ENCODE peak calls at places on chromosomes 11 and 22, in eight cellular contexts. R is OCI-LY7; H is GOT3; A is activated T-cell treated with anti-CD3 and anti-CD28 coated beads for 1 hour; G is NCI-H1092; E is activated CD4-positive, alpha-beta T cell treated with anti-CD3 and anti-CD28 coated beads for 36 hours; J is left colon; B is CD8-positive, alpha-beta memory T cell. L is an unnamed sample.

GRCh38 chr11:67667490-67668190 is 6.8 kb downstream of the ALDH3B2 start:
- DNase-seq in R (peak; percentile 97), H (no peak), A (no peak), G (no peak), E (no peak), J (no peak), B (no peak), L (no peak)

GRCh38 chr11:74819400-74819799 is 70.8 kb downstream of the RNF169 start:
- DNase-seq in R (no peak), H (no peak), A (no peak), G (no peak), E (no peak), J (no peak), B (no peak), L (no peak)

GRCh38 chr11:111183706-111184105 is 61.8 kb upstream of the POU2AF2 start:
- DNase-seq in R (no peak), H (no peak), A (no peak), G (no peak), E (no peak), J (no peak), B (no peak), L (no peak)

GRCh38 chr11:2529173-2529572 is 84.4 kb downstream of the KCNQ1 start:
- DNase-seq in R (no peak), H (no peak), A (no peak), G (no peak), E (no peak), J (no peak), B (peak; percentile 26), L (no peak)

GRCh38 chr11:66985508-66986177 is 10.5 kb downstream of the C11orf86 start:
- DNase-seq in R (no peak), H (no peak), A (no peak), G (no peak), E (no peak), J (no peak), B (no peak), L (no peak)

GRCh38 chr11:69463181-69463891 is 18.1 kb upstream of the LINC01488 start:
- DNase-seq in R (no peak), H (no peak), A (no peak), G (no peak), E (no peak), J (peak; percentile 46), B (no peak), L (no peak)

GRCh38 chr22:50683086-50683993 is 10.7 kb downstream of the SHANK3 start:
- DNase-seq in R (no peak), H (no peak), A (no peak), G (no peak), E (no peak), J (no peak), B (no peak), L (no peak)

GRCh38 chr11:92227233-92227593 is 2.6 kb downstream of the FAT3 start:
- DNase-seq in R (no peak), H (no peak), A (no peak), G (no peak), E (no peak), J (no peak), B (no peak), L (no peak)

GRCh38 chr11:65851811-65852507 is 6.0 kb downstream of the CFL1 start:
- DNase-seq in R (no peak), H (no peak), A (no peak), G (no peak), E (no peak), J (no peak), B (no peak), L (no peak)

GRCh38 chr11:59669611-59670009 is 773 bp upstream of the PATL1 start:
- DNase-seq in R (no peak), H (no peak), A (no peak), G (no peak), E (no peak), J (peak; percentile 57), B (no peak), L (no peak)

GRCh38 chr22:41780714-41781507 is 19.6 kb upstream of the CCDC134 start:
- DNase-seq in R (peak; percentile 78), H (no peak), A (peak; percentile 74), G (no peak), E (peak; percentile 95), J (peak; percentile 72), B (peak; percentile 96), L (no peak)

GRCh38 chr11:91310085-91310484 is 914.5 kb upstream of the FAT3 start:
- DNase-seq in R (no peak), H (no peak), A (no peak), G (no peak), E (no peak), J (no peak), B (no peak), L (no peak)

GRCh38 chr11:99351620-99352019 is 330.9 kb downstream of the CNTN5 start:
- DNase-seq in R (no peak), H (no peak), A (no peak), G (no peak), E (no peak), J (no peak), B (no peak), L (no peak)

GRCh38 chr11:112499908-112500204 is 239.2 kb upstream of the PLET1 start:
- DNase-seq in R (no peak), H (no peak), A (no peak), G (no peak), E (no peak), J (no peak), B (no peak), L (no peak)

GRCh38 chr22:41517172-41518047 is 26.9 kb downstream of the POLR3H start:
- DNase-seq in R (no peak), H (no peak), A (peak; percentile 12), G (peak; percentile 18), E (peak; percentile 76), J (peak; percentile 75), B (peak; percentile 60), L (peak; percentile 48)

GRCh38 chr11:126403658-126404057 is 48.2 kb downstream of the ST3GAL4 start:
- DNase-seq in R (no peak), H (no peak), A (no peak), G (no peak), E (no peak), J (no peak), B (no peak), L (no peak)

GRCh38 chr11:105297463-105297862 is 157.9 kb upstream of the CARD18 start:
- DNase-seq in R (no peak), H (no peak), A (no peak), G (no peak), E (no peak), J (no peak), B (no peak), L (no peak)

GRCh38 chr11:117080370-117080769 is 17.9 kb downstream of the SIK3 start:
- DNase-seq in R (no peak), H (no peak), A (no peak), G (no peak), E (no peak), J (no peak), B (no peak), L (no peak)

GRCh38 chr22:42919199-42919598 is 62.1 kb upstream of the ARFGAP3 start:
- DNase-seq in R (no peak), H (no peak), A (no peak), G (no peak), E (peak; percentile 20), J (no peak), B (no peak), L (no peak)

GRCh38 chr11:61120865-61121831 is 18.9 kb downstream of the CD5 start:
- DNase-seq in R (no peak), H (no peak), A (no peak), G (no peak), E (peak; percentile 53), J (peak; percentile 78), B (peak; percentile 75), L (no peak)

GRCh38 chr11:126421243-126421642 is 65.8 kb downstream of the ST3GAL4 start:
- DNase-seq in R (no peak), H (no peak), A (no peak), G (no peak), E (no peak), J (no peak), B (no peak), L (no peak)

GRCh38 chr11:121654506-121655480 is 202.0 kb upstream of the SORL1-AS1 start:
- DNase-seq in R (no peak), H (no peak), A (no peak), G (peak; percentile 64), E (no peak), J (no peak), B (no peak), L (no peak)

GRCh38 chr11:117486059-117486458 is 158.4 kb downstream of the CEP164 start:
- DNase-seq in R (no peak), H (no peak), A (no peak), G (no peak), E (no peak), J (no peak), B (no peak), L (no peak)

GRCh38 chr22:38305481-38306448 is 11.5 kb downstream of the CSNK1E start:
- DNase-seq in R (peak; percentile 73), H (no peak), A (no peak), G (peak; percentile 53), E (peak; percentile 67), J (peak; percentile 59), B (no peak), L (no peak)